ENCODE peak calls at places on chromosomes 3 and 15, in six cellular contexts. One of them, this sample, is unnamed. For H3K36me3, the result is how much of the 10 kb centered on the place peaks cover.

GRCh38 chr15:89087066-89087829 is 1.0 kb upstream of the ABHD2 start:
- DNase-seq in GM23338: no peak
- DNase-seq in tibial nerve: no peak
- DNase-seq in heart right ventricle: no peak
- DNase-seq in IMR-90: no peak
- DNase-seq in BJ: no peak
- DNase-seq in this sample: no peak

GRCh38 chr3:99637381-99638111 is 848 bp upstream of the COL8A1 start:
- DNase-seq in GM23338: peak
- DNase-seq in tibial nerve: peak
- DNase-seq in heart right ventricle: peak
- DNase-seq in IMR-90: peak
- DNase-seq in BJ: peak
- DNase-seq in this sample: peak

GRCh38 chr3:4774531-4774930 is 204.7 kb upstream of the BHLHE40 start:
- DNase-seq in GM23338: no peak
- DNase-seq in tibial nerve: no peak
- DNase-seq in heart right ventricle: no peak
- DNase-seq in IMR-90: no peak
- DNase-seq in BJ: no peak
- DNase-seq in this sample: no peak

GRCh38 chr3:11641683-11642407 is 1.9 kb downstream of the VGLL4 start:
- DNase-seq in GM23338: peak
- DNase-seq in tibial nerve: no peak
- DNase-seq in heart right ventricle: no peak
- DNase-seq in IMR-90: peak
- DNase-seq in BJ: peak
- DNase-seq in this sample: no peak

GRCh38 chr3:27165348-27165747 is 203.8 kb downstream of the NEK10 start:
- DNase-seq in GM23338: no peak
- DNase-seq in tibial nerve: no peak
- DNase-seq in heart right ventricle: no peak
- DNase-seq in IMR-90: peak
- DNase-seq in BJ: peak
- DNase-seq in this sample: peak

GRCh38 chr3:190579514-190580137 is 65.7 kb downstream of the IL1RAP start:
- DNase-seq in GM23338: no peak
- DNase-seq in tibial nerve: no peak
- DNase-seq in heart right ventricle: no peak
- DNase-seq in IMR-90: no peak
- DNase-seq in BJ: no peak
- DNase-seq in this sample: no peak

GRCh38 chr15:101267320-101268104 is 9.8 kb downstream of the SELENOS start:
- DNase-seq in GM23338: peak
- DNase-seq in tibial nerve: peak
- DNase-seq in heart right ventricle: no peak
- DNase-seq in IMR-90: peak
- DNase-seq in BJ: peak
- DNase-seq in this sample: no peak

GRCh38 chr3:143119009-143119914 is at the start of gene CHST2:
- DNase-seq in GM23338: peak
- DNase-seq in tibial nerve: no peak
- DNase-seq in heart right ventricle: peak
- DNase-seq in IMR-90: peak
- DNase-seq in BJ: no peak
- DNase-seq in this sample: no peak

GRCh38 chr3:13896473-13897154 is 16.7 kb upstream of the WNT7A start:
- DNase-seq in GM23338: peak
- DNase-seq in tibial nerve: peak
- DNase-seq in heart right ventricle: no peak
- DNase-seq in IMR-90: peak
- DNase-seq in BJ: no peak
- DNase-seq in this sample: no peak

GRCh38 chr3:149003653-149004305 is 12.4 kb downstream of the GYG1 start:
- DNase-seq in GM23338: no peak
- DNase-seq in tibial nerve: no peak
- DNase-seq in heart right ventricle: no peak
- DNase-seq in IMR-90: no peak
- DNase-seq in BJ: no peak
- DNase-seq in this sample: no peak

GRCh38 chr15:39344662-39345141 is 236.2 kb upstream of the THBS1 start:
- DNase-seq in GM23338: peak
- DNase-seq in tibial nerve: no peak
- DNase-seq in heart right ventricle: no peak
- DNase-seq in IMR-90: no peak
- DNase-seq in BJ: no peak
- DNase-seq in this sample: no peak

GRCh38 chr3:153090973-153091372 is 71.1 kb upstream of the RAP2B start:
- DNase-seq in GM23338: no peak
- DNase-seq in tibial nerve: no peak
- DNase-seq in heart right ventricle: no peak
- DNase-seq in IMR-90: no peak
- DNase-seq in BJ: no peak
- DNase-seq in this sample: no peak

GRCh38 chr3:193641376-193641775 is 48.4 kb downstream of the OPA1 start:
- DNase-seq in GM23338: no peak
- DNase-seq in tibial nerve: no peak
- DNase-seq in heart right ventricle: no peak
- DNase-seq in IMR-90: no peak
- DNase-seq in BJ: no peak
- DNase-seq in this sample: no peak

GRCh38 chr15:33535135-33535534 is 224.4 kb downstream of the RYR3 start:
- DNase-seq in GM23338: no peak
- DNase-seq in tibial nerve: no peak
- DNase-seq in heart right ventricle: no peak
- DNase-seq in IMR-90: no peak
- DNase-seq in BJ: no peak
- DNase-seq in this sample: no peak

GRCh38 chr15:89817701-89818280 is 3.1 kb upstream of the ANPEP start:
- DNase-seq in GM23338: no peak
- DNase-seq in tibial nerve: no peak
- DNase-seq in heart right ventricle: no peak
- DNase-seq in IMR-90: peak
- DNase-seq in BJ: no peak
- DNase-seq in this sample: no peak

GRCh38 chr3:64871955-64872354 is 184.2 kb upstream of the ADAMTS9 start:
- DNase-seq in GM23338: no peak
- DNase-seq in tibial nerve: no peak
- DNase-seq in heart right ventricle: no peak
- DNase-seq in IMR-90: no peak
- DNase-seq in BJ: no peak
- DNase-seq in this sample: no peak

GRCh38 chr15:60299452-60300047 is 98.2 kb downstream of the ANXA2 start:
- DNase-seq in GM23338: peak
- DNase-seq in tibial nerve: no peak
- DNase-seq in heart right ventricle: no peak
- DNase-seq in IMR-90: no peak
- DNase-seq in BJ: no peak
- DNase-seq in this sample: no peak

GRCh38 chr3:12400795-12401194 is 83.5 kb upstream of the TSEN2 start:
- DNase-seq in GM23338: no peak
- DNase-seq in tibial nerve: no peak
- DNase-seq in heart right ventricle: no peak
- DNase-seq in IMR-90: peak
- DNase-seq in BJ: peak
- DNase-seq in this sample: peak

GRCh38 chr15:32867313-32867626 is 149.5 kb downstream of the GREM1 start:
- DNase-seq in GM23338: no peak
- DNase-seq in tibial nerve: no peak
- DNase-seq in heart right ventricle: no peak
- DNase-seq in IMR-90: peak
- DNase-seq in BJ: no peak
- DNase-seq in this sample: peak

GRCh38 chr3:158718490-158719170 is 13.6 kb downstream of the RARRES1 start:
- DNase-seq in GM23338: no peak
- DNase-seq in tibial nerve: no peak
- DNase-seq in heart right ventricle: no peak
- DNase-seq in IMR-90: peak
- DNase-seq in BJ: peak
- DNase-seq in this sample: peak

GRCh38 chr3:10234526-10235230 is 13.6 kb upstream of the TATDN2 start:
- DNase-seq in GM23338: peak
- DNase-seq in tibial nerve: no peak
- DNase-seq in heart right ventricle: no peak
- DNase-seq in IMR-90: no peak
- DNase-seq in BJ: no peak
- DNase-seq in this sample: no peak

GRCh38 chr3:157075693-157076420 is 84.1 kb downstream of the CCNL1 start:
- DNase-seq in GM23338: no peak
- DNase-seq in tibial nerve: no peak
- DNase-seq in heart right ventricle: no peak
- DNase-seq in IMR-90: no peak
- DNase-seq in BJ: no peak
- DNase-seq in this sample: no peak

GRCh38 chr3:100776736-100777135 is 67.4 kb downstream of the TFG start:
- DNase-seq in GM23338: peak
- DNase-seq in tibial nerve: no peak
- DNase-seq in heart right ventricle: no peak
- DNase-seq in IMR-90: peak
- DNase-seq in BJ: no peak
- DNase-seq in this sample: no peak

GRCh38 chr15:25408929-25409328 is 29.9 kb downstream of the UBE3A start:
- DNase-seq in GM23338: no peak
- DNase-seq in tibial nerve: no peak
- DNase-seq in heart right ventricle: no peak
- DNase-seq in IMR-90: no peak
- DNase-seq in BJ: no peak
- DNase-seq in this sample: no peak

GRCh38 chr15:77840962-77841361 is 208.2 kb upstream of the LINGO1 start:
- DNase-seq in GM23338: no peak
- DNase-seq in tibial nerve: no peak
- DNase-seq in heart right ventricle: no peak
- DNase-seq in IMR-90: peak
- DNase-seq in BJ: peak
- DNase-seq in this sample: peak

DNA sequence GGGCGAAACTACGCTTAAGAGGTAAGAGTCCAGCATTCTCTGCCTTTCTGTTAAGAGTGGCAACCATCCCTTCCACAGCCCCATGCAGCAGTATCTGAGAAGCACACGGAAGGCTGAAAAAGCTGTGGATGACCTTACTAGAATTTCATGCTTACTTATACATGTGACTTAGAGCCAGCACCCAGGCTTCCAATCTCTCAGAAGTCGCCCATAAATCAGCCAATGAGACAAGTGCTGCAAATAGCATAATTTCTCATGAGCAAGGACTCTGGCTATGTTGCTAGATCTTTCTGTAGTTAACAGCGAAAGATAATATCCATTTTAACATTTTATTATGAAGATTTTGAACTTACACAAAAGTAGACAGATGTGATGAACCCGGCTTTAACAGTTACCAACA is 65.3 kb downstream of the IGF2BP2 start:
- DNase-seq in GM23338: no peak
- DNase-seq in tibial nerve: no peak
- DNase-seq in heart right ventricle: no peak
- DNase-seq in IMR-90: no peak
- DNase-seq in BJ: no peak
- DNase-seq in this sample: no peak
- TF ChIP-seq CTCF in GM23338: no peak
- TF ChIP-seq CTCF in tibial nerve: no peak
- TF ChIP-seq CTCF in heart right ventricle: no peak
- TF ChIP-seq CTCF in IMR-90: no peak
- TF ChIP-seq CTCF in BJ: no peak
- TF ChIP-seq CTCF in this sample: no peak

GRCh38 chr3:45952456-45952855 is 9.2 kb downstream of the CXCR6 start:
- DNase-seq in GM23338: no peak
- DNase-seq in tibial nerve: no peak
- DNase-seq in heart right ventricle: no peak
- DNase-seq in IMR-90: no peak
- DNase-seq in BJ: no peak
- DNase-seq in this sample: no peak

GRCh38 chr3:45950131-45950530 is 6.9 kb downstream of the CXCR6 start:
- DNase-seq in GM23338: no peak
- DNase-seq in tibial nerve: no peak
- DNase-seq in heart right ventricle: no peak
- DNase-seq in IMR-90: no peak
- DNase-seq in BJ: no peak
- DNase-seq in this sample: no peak

GRCh38 chr3:45953536-45953935 is 10.3 kb downstream of the CXCR6 start:
- DNase-seq in GM23338: no peak
- DNase-seq in tibial nerve: no peak
- DNase-seq in heart right ventricle: no peak
- DNase-seq in IMR-90: no peak
- DNase-seq in BJ: no peak
- DNase-seq in this sample: no peak

GRCh38 chr3:45950686-45951600 is 7.7 kb downstream of the CXCR6 start:
- DNase-seq in GM23338: no peak
- DNase-seq in tibial nerve: no peak
- DNase-seq in heart right ventricle: no peak
- DNase-seq in IMR-90: no peak
- DNase-seq in BJ: no peak
- DNase-seq in this sample: no peak

DNA sequence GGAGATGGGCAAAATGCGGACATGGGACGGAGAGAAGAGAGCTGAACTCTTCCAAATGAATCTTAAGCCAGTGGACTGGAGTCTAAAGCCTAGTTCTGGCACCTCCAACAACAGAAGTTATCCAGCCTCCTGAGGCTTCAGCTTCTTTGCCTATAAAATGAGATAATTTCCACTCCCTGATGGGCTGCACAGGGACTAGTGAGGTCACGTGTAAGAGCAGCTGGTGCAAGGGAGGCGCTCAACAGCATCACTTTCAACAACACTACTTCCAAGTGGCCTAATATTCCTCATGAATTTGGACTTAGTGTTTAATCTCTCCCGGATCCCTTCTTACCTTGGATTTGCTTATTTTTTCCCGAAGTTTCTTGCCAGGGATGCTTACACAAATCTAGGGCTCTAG is 8.7 kb downstream of the CXCR6 start:
- DNase-seq in GM23338: no peak
- DNase-seq in tibial nerve: no peak
- DNase-seq in heart right ventricle: no peak
- DNase-seq in IMR-90: no peak
- DNase-seq in BJ: no peak
- DNase-seq in this sample: no peak
- H3K36me3 ChIP-seq in GM23338: under half
- H3K36me3 ChIP-seq in tibial nerve: half or more
- H3K36me3 ChIP-seq in heart right ventricle: half or more
- H3K36me3 ChIP-seq in IMR-90: half or more
- H3K36me3 ChIP-seq in BJ: under half
- H3K36me3 ChIP-seq in this sample: under half

DNA sequence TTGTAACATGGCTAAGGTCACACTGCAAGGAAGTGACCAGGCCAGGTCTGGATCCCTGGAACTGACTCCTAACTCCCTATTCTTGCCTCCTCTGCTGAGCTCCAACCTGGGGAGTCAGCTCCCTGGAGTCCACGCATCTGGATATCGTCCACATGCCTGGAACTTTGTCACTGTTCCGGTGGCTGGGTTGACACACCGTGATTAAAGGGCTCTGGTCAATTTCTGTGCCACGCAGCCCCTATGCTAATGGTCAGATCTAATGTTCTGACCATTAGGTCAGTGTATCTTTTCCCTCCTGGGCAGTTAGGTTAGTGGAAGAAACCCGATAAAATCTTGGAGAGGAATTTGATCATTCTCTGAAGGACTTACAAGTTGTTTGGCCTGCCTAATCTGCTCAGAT is 1.6 kb upstream of the TPM1 start:
- DNase-seq in GM23338: no peak
- DNase-seq in tibial nerve: no peak
- DNase-seq in heart right ventricle: no peak
- DNase-seq in IMR-90: no peak
- DNase-seq in BJ: no peak
- DNase-seq in this sample: no peak
- H3K4me3 ChIP-seq in GM23338: peak
- H3K4me3 ChIP-seq in tibial nerve: no peak
- H3K4me3 ChIP-seq in heart right ventricle: peak
- H3K4me3 ChIP-seq in IMR-90: no peak
- H3K4me3 ChIP-seq in BJ: no peak
- H3K4me3 ChIP-seq in this sample: no peak

GRCh38 chr3:37347941-37348340 is 173.6 kb upstream of the LRRFIP2 start:
- DNase-seq in GM23338: no peak
- DNase-seq in tibial nerve: no peak
- DNase-seq in heart right ventricle: no peak
- DNase-seq in IMR-90: peak
- DNase-seq in BJ: no peak
- DNase-seq in this sample: no peak
- TF ChIP-seq CTCF in GM23338: no peak
- TF ChIP-seq CTCF in tibial nerve: no peak
- TF ChIP-seq CTCF in heart right ventricle: no peak
- TF ChIP-seq CTCF in IMR-90: no peak
- TF ChIP-seq CTCF in BJ: no peak
- TF ChIP-seq CTCF in this sample: no peak